ENCODE peak calls at places on chromosomes 4 and X, in five cellular contexts. X, N, G, W and L are unnamed samples.

GRCh38 chr4:112418092-112418491 is 97.9 kb downstream of the NEUROG2 start:
- DNase-seq in X (no peak), N (no peak), G (no peak), W (no peak), L (no peak)

GRCh38 chr4:92520563-92520962 is 216.8 kb downstream of the GRID2 start:
- DNase-seq in X (no peak), N (no peak), G (no peak), W (no peak), L (no peak)

GRCh38 chr4:11480683-11481082 is 52.0 kb upstream of the HS3ST1 start:
- DNase-seq in X (no peak), N (no peak), G (no peak), W (no peak), L (peak; percentile 77)

GRCh38 chr4:123350191-123350544 is 46.4 kb upstream of the SPRY1 start:
- DNase-seq in X (no peak), N (no peak), G (no peak), W (peak; percentile 54), L (no peak)

GRCh38 chrX:19889582-19890342 is 2.4 kb upstream of the SH3KBP1 start:
- DNase-seq in X (peak; percentile 58), N (peak; percentile 70), G (peak; percentile 41), W (peak; percentile 91), L (no peak)

GRCh38 chr4:80361329-80361900 is 25.9 kb downstream of the CFAP299 start:
- DNase-seq in X (no peak), N (peak; percentile 58), G (no peak), W (peak; percentile 23), L (no peak)

GRCh38 chr4:38075370-38076152 is 115.4 kb downstream of the PTTG2 start:
- DNase-seq in X (peak; percentile 28), N (peak; percentile 75), G (peak; percentile 7), W (peak; percentile 76), L (no peak)

GRCh38 chr4:94595880-94596483 is 144.2 kb downstream of the PDLIM5 start:
- DNase-seq in X (peak; percentile 45), N (peak; percentile 74), G (no peak), W (peak; percentile 71), L (peak; percentile 8)

GRCh38 chrX:68936608-68937007 is 107.8 kb downstream of the EFNB1 start:
- DNase-seq in X (no peak), N (peak; percentile 92), G (no peak), W (peak; percentile 90), L (no peak)

GRCh38 chr4:170269950-170270349 is 180.2 kb upstream of the AADAT start:
- DNase-seq in X (no peak), N (no peak), G (no peak), W (no peak), L (no peak)

GRCh38 chr4:152957437-152958185 is 21.5 kb downstream of the FHDC1 start:
- DNase-seq in X (no peak), N (no peak), G (no peak), W (peak; percentile 68), L (peak; percentile 67)

GRCh38 chrX:99242001-99242400 is 1168.1 kb downstream of the PCDH19 start:
- DNase-seq in X (no peak), N (no peak), G (no peak), W (no peak), L (no peak)

GRCh38 chr4:168421671-168422070 is 58.6 kb downstream of the DDX60L start:
- DNase-seq in X (no peak), N (peak; percentile 4), G (no peak), W (peak; percentile 77), L (peak; percentile 12)

GRCh38 chr4:111689731-111690130 is 455.5 kb upstream of the FAM241A start:
- DNase-seq in X (no peak), N (peak; percentile 60), G (no peak), W (peak; percentile 83), L (no peak)

GRCh38 chr4:180054291-180054690 is 2188.9 kb upstream of the TENM3 start:
- DNase-seq in X (no peak), N (no peak), G (no peak), W (no peak), L (no peak)

GRCh38 chr4:25092139-25092538 is 61.4 kb upstream of the LGI2 start:
- DNase-seq in X (no peak), N (no peak), G (no peak), W (no peak), L (no peak)

GRCh38 chr4:125085-125820 is 952 bp downstream of the ZNF718 start:
- DNase-seq in X (no peak), N (peak; percentile 73), G (peak; percentile 22), W (peak; percentile 53), L (no peak)

GRCh38 chr4:121950212-121950679 is 1.6 kb downstream of the TRPC3 start:
- DNase-seq in X (peak; percentile 89), N (peak; percentile 65), G (peak; percentile 71), W (peak; percentile 47), L (peak; percentile 59)

GRCh38 chrX:15310117-15310516 is 5.3 kb downstream of the ASB11 start:
- DNase-seq in X (no peak), N (peak; percentile 11), G (peak; percentile 47), W (no peak), L (no peak)

GRCh38 chr4:169115897-169116254 is 105.8 kb upstream of the CBR4 start:
- DNase-seq in X (no peak), N (peak; percentile 97), G (no peak), W (peak; percentile 97), L (no peak)

GRCh38 chrX:56800801-56801200 is 71.8 kb downstream of the NBDY start:
- DNase-seq in X (peak; percentile 34), N (no peak), G (no peak), W (no peak), L (peak; percentile 24)

GRCh38 chr4:38684271-38684670 is 20.3 kb downstream of the KLF3 start:
- DNase-seq in X (no peak), N (no peak), G (no peak), W (no peak), L (no peak)

GRCh38 chr4:2875556-2875955 is 31.9 kb downstream of the ADD1 start:
- DNase-seq in X (no peak), N (no peak), G (no peak), W (no peak), L (no peak)

GRCh38 chrX:153920546-153920945 is 5.5 kb downstream of the ARHGAP4 start:
- DNase-seq in X (no peak), N (no peak), G (no peak), W (no peak), L (no peak)

GRCh38 chr4:147821555-147821954 is 89.7 kb downstream of the ARHGAP10 start:
- DNase-seq in X (peak; percentile 19), N (peak; percentile 34), G (no peak), W (no peak), L (no peak)

GRCh38 chr4:146237092-146237491 is 22.8 kb downstream of the REELD1 start:
- DNase-seq in X (no peak), N (no peak), G (no peak), W (no peak), L (no peak)

GRCh38 chr4:25144870-25145481 is 15.3 kb downstream of the SEPSECS start:
- DNase-seq in X (peak; percentile 31), N (peak; percentile 48), G (no peak), W (peak; percentile 36), L (no peak)

GRCh38 chr4:117085185-117085701 is at the start of gene TRAM1L1:
- DNase-seq in X (peak; percentile 36), N (peak; percentile 77), G (peak; percentile 37), W (peak; percentile 68), L (peak; percentile 49)

GRCh38 chrX:136304493-136304892 is 3.7 kb downstream of the ADGRG4 start:
- DNase-seq in X (no peak), N (no peak), G (no peak), W (no peak), L (no peak)

GRCh38 chr4:137602401-137602800 is 70.1 kb upstream of the PCDH18 start:
- DNase-seq in X (no peak), N (no peak), G (no peak), W (no peak), L (no peak)